ENCODE peak calls at places on chromosomes 11 and 22, in seven cellular contexts. B is cardiac fibroblast, D is AG10803, H is GM23338, X is kidney, R is AG04450, A is foreskin fibroblast. W is an unnamed sample.

GRCh38 chr11:63592975-63593395 is 21.2 kb downstream of the PLAAT3 start:
- DNase-seq in B (peak; percentile 56), D (no peak), H (peak; percentile 60), X (no peak), R (no peak), A (peak; percentile 48), W (peak; percentile 25)

GRCh38 chr11:44837650-44838049 is 110.9 kb downstream of the TSPAN18 start:
- DNase-seq in B (peak; percentile 40), D (peak; percentile 83), H (no peak), X (no peak), R (peak; percentile 27), A (no peak), W (peak; percentile 8)

GRCh38 chr11:96284917-96285316 is 58.1 kb downstream of the MAML2 start:
- DNase-seq in B (no peak), D (no peak), H (no peak), X (no peak), R (no peak), A (no peak), W (no peak)

GRCh38 chr11:63536669-63537292 is at the start of gene PLAAT4:
- DNase-seq in B (peak; percentile 54), D (peak; percentile 57), H (no peak), X (no peak), R (no peak), A (peak; percentile 70), W (peak; percentile 89)

GRCh38 chr22:36453266-36453607 is 28.2 kb downstream of the TXN2 start:
- DNase-seq in B (no peak), D (no peak), H (no peak), X (no peak), R (no peak), A (peak; percentile 36), W (no peak)

GRCh38 chr22:31098633-31099110 is 8.7 kb downstream of the SELENOM start:
- DNase-seq in B (no peak), D (no peak), H (peak; percentile 94), X (no peak), R (no peak), A (peak; percentile 44), W (no peak)

GRCh38 chr11:14538271-14538925 is 18.2 kb upstream of the PSMA1 start:
- DNase-seq in B (no peak), D (peak; percentile 6), H (no peak), X (no peak), R (no peak), A (no peak), W (no peak)

GRCh38 chr11:2136209-2136951 is 2.8 kb downstream of the IGF2 start:
- DNase-seq in B (no peak), D (no peak), H (peak; percentile 64), X (peak; percentile 69), R (no peak), A (no peak), W (no peak)

GRCh38 chr11:67268036-67268683 is 1.9 kb downstream of the GRK2 start:
- DNase-seq in B (no peak), D (no peak), H (no peak), X (peak; percentile 69), R (no peak), A (no peak), W (no peak)

GRCh38 chr11:62574363-62575057 is 819 bp upstream of the EEF1G start:
- DNase-seq in B (peak; percentile 37), D (no peak), H (peak; percentile 50), X (peak; percentile 84), R (no peak), A (peak; percentile 54), W (peak; percentile 73)

GRCh38 chr11:126362879-126363655 is 7.6 kb downstream of the ST3GAL4 start:
- DNase-seq in B (no peak), D (no peak), H (no peak), X (no peak), R (no peak), A (no peak), W (no peak)

GRCh38 chr22:21000987-21001600 is 824 bp downstream of the THAP7 start:
- DNase-seq in B (no peak), D (no peak), H (no peak), X (no peak), R (no peak), A (no peak), W (no peak)

GRCh38 chr11:44960200-44960845 is 9.6 kb upstream of the TP53I11 start:
- DNase-seq in B (peak; percentile 14), D (no peak), H (no peak), X (no peak), R (no peak), A (no peak), W (no peak)

GRCh38 chr11:36868380-36868779 is 270.3 kb upstream of the RAG2 start:
- DNase-seq in B (no peak), D (no peak), H (no peak), X (no peak), R (no peak), A (no peak), W (no peak)

GRCh38 chr11:58222730-58223129 is 6.0 kb downstream of the OR10Q1 start:
- DNase-seq in B (peak; percentile 45), D (no peak), H (no peak), X (no peak), R (no peak), A (no peak), W (peak; percentile 1)

GRCh38 chr22:45731798-45732495 is 60.3 kb downstream of the ATXN10 start:
- DNase-seq in B (peak; percentile 45), D (peak; percentile 39), H (peak; percentile 49), X (no peak), R (no peak), A (peak; percentile 28), W (peak; percentile 55)

GRCh38 chr11:67054851-67055523 is 1.7 kb upstream of the RHOD start:
- DNase-seq in B (peak; percentile 87), D (peak; percentile 57), H (no peak), X (no peak), R (no peak), A (peak; percentile 36), W (peak; percentile 61)

GRCh38 chr22:44347098-44347497 is 34.3 kb upstream of the SHISAL1 start:
- DNase-seq in B (no peak), D (no peak), H (no peak), X (no peak), R (no peak), A (no peak), W (peak; percentile 66)
- H3K4me3 ChIP-seq in B (no peak overlapping the region), D (no peak overlapping the region), H (no peak overlapping the region), X (no peak overlapping the region), R (no peak overlapping the region), A (no peak overlapping the region), W (no peak overlapping the region)

GRCh38 chr11:69053546-69054396 is 5.0 kb downstream of the TPCN2 start:
- DNase-seq in B (no peak), D (no peak), H (no peak), X (peak; percentile 64), R (no peak), A (no peak), W (no peak)
- H3K4me3 ChIP-seq in B (no peak overlapping the region), D (no peak overlapping the region), H (no peak overlapping the region), X (no peak overlapping the region), R (no peak overlapping the region), A (no peak overlapping the region), W (no peak overlapping the region)

GRCh38 chr11:11937433-11937832 is 71.0 kb downstream of the DKK3 start:
- DNase-seq in B (no peak), D (no peak), H (no peak), X (no peak), R (no peak), A (no peak), W (no peak)

GRCh38 chr11:11929920-11930319 is 78.5 kb downstream of the DKK3 start:
- DNase-seq in B (no peak), D (no peak), H (no peak), X (no peak), R (no peak), A (no peak), W (no peak)

DNA sequence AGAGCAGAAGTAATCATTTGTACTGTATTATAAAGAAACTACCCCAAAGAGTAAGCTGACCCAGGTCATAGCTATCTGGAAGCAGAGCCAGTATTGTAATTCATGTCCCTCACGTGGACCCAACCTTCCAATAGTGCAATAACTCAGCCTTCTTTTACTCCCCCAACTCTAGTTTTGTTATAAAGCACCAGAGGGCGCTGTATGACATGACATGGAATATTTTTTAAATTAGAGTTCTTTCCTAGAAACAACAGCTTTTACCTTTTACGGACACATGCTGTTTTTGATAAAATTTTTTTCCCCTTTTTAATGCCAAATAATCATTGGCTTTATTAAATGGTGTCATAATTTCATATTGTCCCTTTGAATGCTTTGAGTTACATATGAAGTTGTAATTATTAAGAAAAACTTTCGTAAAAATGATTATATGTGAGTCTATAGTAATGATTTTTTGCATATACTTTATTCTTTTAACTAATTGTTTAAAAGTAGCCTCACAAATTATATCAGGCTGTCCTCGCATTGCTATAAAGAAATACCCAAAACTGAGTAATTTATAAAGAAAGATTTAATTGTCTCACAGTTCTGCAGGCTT is 76.9 kb downstream of the DKK3 start:
- DNase-seq in B (peak; percentile 87), D (peak; percentile 70), H (peak; percentile 75), X (no peak), R (peak; percentile 18), A (peak; percentile 83), W (peak; percentile 71)
- H3K4me3 ChIP-seq in B (no peak overlapping the region), D (no peak overlapping the region), H (no peak overlapping the region), X (no peak overlapping the region), R (no peak overlapping the region), A (no peak overlapping the region), W (no peak overlapping the region)

GRCh38 chr11:65382036-65382803 is at the start of gene SLC25A45:
- DNase-seq in B (peak; percentile 99), D (peak; percentile 98), H (peak; percentile 70), X (peak; percentile 98), R (peak; percentile 97), A (peak; percentile 99), W (peak; percentile 100)

GRCh38 chr11:65381721-65382035 is 768 bp downstream of the SLC25A45 start:
- DNase-seq in B (peak; percentile 68), D (peak; percentile 75), H (no peak), X (no peak), R (no peak), A (peak; percentile 54), W (no peak)

GRCh38 chr11:65383778-65384177 is 1.3 kb upstream of the SLC25A45 start:
- DNase-seq in B (no peak), D (no peak), H (no peak), X (no peak), R (no peak), A (no peak), W (no peak)

GRCh38 chr11:65384301-65384889 is 1.9 kb upstream of the SLC25A45 start:
- DNase-seq in B (peak; percentile 62), D (peak; percentile 57), H (no peak), X (no peak), R (no peak), A (peak; percentile 65), W (peak; percentile 58)

GRCh38 chr11:65382804-65383368 is 440 bp upstream of the SLC25A45 start:
- DNase-seq in B (no peak), D (peak; percentile 13), H (no peak), X (peak; percentile 76), R (no peak), A (no peak), W (no peak)
- H3K4me3 ChIP-seq in B (peak overlapping the region; percentile 24), D (peak overlapping the region; percentile 62), H (no peak overlapping the region), X (peak overlapping the region; percentile 1), R (peak overlapping the region; percentile 53), A (peak overlapping the region; percentile 35), W (peak overlapping the region; percentile 48)

DNA sequence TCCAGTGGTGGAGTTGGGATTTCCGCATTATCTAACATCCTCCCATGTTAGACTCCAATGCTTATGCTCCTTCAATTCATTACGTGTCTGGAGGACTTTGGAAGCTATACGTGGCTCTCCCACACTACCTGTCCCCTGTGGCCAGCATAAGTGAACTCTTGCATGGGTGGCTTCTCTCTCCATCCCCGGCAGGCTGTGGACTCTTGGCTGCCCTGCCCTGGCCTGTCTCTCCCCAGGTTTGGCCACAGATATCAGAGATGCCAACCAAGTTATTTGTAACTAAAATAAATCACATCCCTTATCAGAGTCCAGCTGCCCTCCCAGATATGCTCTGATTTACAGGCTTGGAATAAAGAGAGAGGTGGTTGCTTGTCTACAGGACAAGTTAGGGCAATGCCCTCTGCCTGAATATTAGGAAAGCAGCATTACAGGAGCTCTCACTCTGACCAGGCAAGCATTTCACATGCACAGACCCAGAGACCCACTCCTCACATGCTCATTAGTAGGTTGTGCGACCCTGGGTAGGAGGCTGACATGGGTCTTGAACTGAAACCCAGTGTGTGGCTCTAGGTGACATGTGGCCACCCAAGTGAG is 4.6 kb downstream of the CD44 start:
- DNase-seq in B (no peak), D (no peak), H (no peak), X (no peak), R (no peak), A (no peak), W (no peak)
- H3K4me3 ChIP-seq in B (no peak overlapping the region), D (peak overlapping the region; percentile 100), H (no peak overlapping the region), X (no peak overlapping the region), R (peak overlapping the region; percentile 98), A (peak overlapping the region; percentile 59), W (peak overlapping the region; percentile 95)

W was measured in fibroblast of villous mesenchyme.